ENCODE peak calls at places on chromosomes 13 and 19, in six cellular contexts. X is heart left ventricle, J is fibroblast of the conjunctiva, E is esophagus muscularis mucosa, G is B cell, Q is right lobe of liver. N is an unnamed sample.

GRCh38 chr13:27389891-27390290 is 34.5 kb upstream of the GTF3A start:
- DNase-seq in Q (no peak), J (no peak), G (no peak), X (no peak), E (no peak), N (no peak)

GRCh38 chr13:43545317-43545874 is 241.4 kb downstream of the ENOX1 start:
- DNase-seq in X (no peak), Q (no peak), J (peak), E (no peak), G (no peak), N (no peak)

GRCh38 chr19:1064661-1065605 is 2.0 kb upstream of the ARHGAP45 start:
- DNase-seq in Q (peak), J (no peak), G (peak), X (peak), E (no peak), N (no peak)

GRCh38 chr19:8500158-8500557 is 2.3 kb downstream of the PRAM1 start:
- DNase-seq in E (no peak), X (no peak), G (no peak), J (no peak), Q (no peak), N (no peak)

GRCh38 chr13:25415196-25415595 is 43.4 kb downstream of the ATP8A2 start:
- DNase-seq in Q (no peak), E (no peak), X (no peak), G (no peak), J (no peak), N (no peak)

GRCh38 chr19:29677001-29677781 is 11.9 kb downstream of the PLEKHF1 start:
- DNase-seq in G (no peak), J (no peak), E (no peak), X (no peak), Q (no peak), N (no peak)

GRCh38 chr19:43430142-43430710 is 15.5 kb downstream of the TEX101 start:
- DNase-seq in X (no peak), E (no peak), G (no peak), J (no peak), Q (no peak), N (no peak)

GRCh38 chr19:13165091-13165997 is 15.1 kb downstream of the IER2 start:
- DNase-seq in J (no peak), E (no peak), X (no peak), G (no peak), Q (no peak), N (no peak)

GRCh38 chr13:114111577-114111976 is 20.8 kb downstream of the RASA3 start:
- DNase-seq in E (no peak), G (no peak), J (no peak), X (no peak), Q (no peak), N (no peak)

GRCh38 chr19:42246869-42247630 is 4.6 kb upstream of the GSK3A start:
- DNase-seq in E (peak), Q (no peak), G (no peak), X (no peak), J (no peak), N (no peak)

GRCh38 chr13:109720758-109721184 is 65.6 kb downstream of the IRS2 start:
- DNase-seq in X (no peak), E (no peak), G (no peak), Q (no peak), J (no peak), N (no peak)

N was measured in vagina.